ENCODE peak calls at places on chromosomes 6 and 20, in five cellular contexts. E is HepG2, N is HCT116, H is SK-N-SH, R is GM23338. G is an unnamed sample.

GRCh38 chr20:25281541-25281991 is 33.7 kb downstream of the PYGB start:
- DNase-seq in E (no peak), N (no peak), H (no peak), R (no peak), G (no peak)

GRCh38 chr6:20939161-20939775 is 405.0 kb downstream of the CDKAL1 start:
- DNase-seq in E (no peak), N (no peak), H (no peak), R (no peak), G (no peak)

GRCh38 chr20:58175425-58175824 is 53.0 kb downstream of the ANKRD60 start:
- DNase-seq in E (no peak), N (no peak), H (no peak), R (no peak), G (no peak)

GRCh38 chr6:16168858-16169257 is 40.0 kb downstream of the MYLIP start:
- DNase-seq in E (peak), N (peak), H (no peak), R (peak), G (peak)

GRCh38 chr6:129667621-129668020 is 42.4 kb downstream of the ARHGAP18 start:
- DNase-seq in E (no peak), N (no peak), H (no peak), R (no peak), G (peak)

GRCh38 chr6:119845161-119845560 is 495.6 kb upstream of the MAN1A1 start:
- DNase-seq in E (no peak), N (no peak), H (no peak), R (no peak), G (no peak)

GRCh38 chr6:142902636-142903053 is 42.3 kb downstream of the HIVEP2 start:
- DNase-seq in E (peak), N (peak), H (peak), R (no peak), G (peak)

GRCh38 chr6:11333292-11333849 is 100.9 kb upstream of the NEDD9 start:
- DNase-seq in E (no peak), N (no peak), H (no peak), R (peak), G (no peak)

GRCh38 chr6:101226677-101227135 is 166.8 kb upstream of the GRIK2 start:
- DNase-seq in E (peak), N (peak), H (no peak), R (peak), G (no peak)

GRCh38 chr6:106519460-106520394 is 109.6 kb downstream of the RTN4IP1 start:
- DNase-seq in E (no peak), N (peak), H (no peak), R (no peak), G (no peak)

GRCh38 chr6:31948753-31949413 is 3.0 kb downstream of the CFB start:
- DNase-seq in E (no peak), N (no peak), H (no peak), R (no peak), G (no peak)

GRCh38 chr6:46263709-46264091 is 92.9 kb upstream of the ENPP5 start:
- DNase-seq in E (no peak), N (no peak), H (no peak), R (no peak), G (peak)

GRCh38 chr20:60857708-60858107 is 394.4 kb upstream of the CDH4 start:
- DNase-seq in E (no peak), N (no peak), H (no peak), R (no peak), G (no peak)

GRCh38 chr20:38165966-38166706 is 1.1 kb upstream of the TGM2 start:
- DNase-seq in E (peak), N (no peak), H (no peak), R (no peak), G (peak)

GRCh38 chr20:32438331-32438858 is 80.3 kb downstream of the ASXL1 start:
- DNase-seq in E (no peak), N (no peak), H (no peak), R (no peak), G (no peak)

GRCh38 chr6:32194825-32195651 is 2.6 kb upstream of the GPSM3 start:
- DNase-seq in E (no peak), N (peak), H (peak), R (peak), G (peak)

GRCh38 chr6:148177589-148178233 is 164.9 kb upstream of the SASH1 start:
- DNase-seq in E (peak), N (peak), H (peak), R (peak), G (peak)

GRCh38 chr6:7640607-7641577 is 50.9 kb downstream of the SNRNP48 start:
- DNase-seq in E (peak), N (peak), H (no peak), R (peak), G (no peak)

GRCh38 chr6:25341923-25342619 is 62.9 kb downstream of the CARMIL1 start:
- DNase-seq in E (no peak), N (no peak), H (no peak), R (peak), G (no peak)

GRCh38 chr20:61646453-61646852 is 394.4 kb downstream of the CDH4 start:
- DNase-seq in E (no peak), N (no peak), H (no peak), R (no peak), G (no peak)

GRCh38 chr6:72461144-72461543 is 160.7 kb upstream of the KCNQ5 start:
- DNase-seq in E (no peak), N (no peak), H (no peak), R (peak), G (no peak)

GRCh38 chr20:32207211-32207625 is 325 bp downstream of the PLAGL2 start:
- DNase-seq in E (no peak), N (no peak), H (no peak), R (peak), G (no peak)

GRCh38 chr6:20707166-20707485 is 172.9 kb downstream of the CDKAL1 start:
- DNase-seq in E (peak), N (no peak), H (no peak), R (no peak), G (no peak)

DNA sequence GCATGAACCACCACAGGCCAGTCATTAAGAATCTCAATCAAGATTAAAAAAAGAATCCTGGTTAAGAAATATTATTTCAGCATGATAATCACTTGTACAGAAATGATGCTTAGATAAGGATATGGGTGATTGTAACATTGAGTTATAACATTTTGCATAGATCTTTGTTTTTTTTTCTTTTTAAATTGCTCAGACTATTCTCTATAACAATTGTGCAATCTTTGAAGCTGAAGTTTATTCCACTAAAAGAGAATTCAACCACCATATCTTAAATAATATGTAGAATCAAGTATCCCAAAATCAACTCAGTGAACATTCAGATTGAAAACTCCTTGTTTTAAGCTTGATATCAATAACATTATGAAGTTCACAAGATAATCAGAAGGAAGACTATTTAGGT is 663 bp upstream of the SMIM28 start:
- DNase-seq in E (no peak), N (no peak), H (no peak), R (no peak), G (no peak)
- TF ChIP-seq POLR2AphosphoS5 in E (no peak), N (no peak), H (no peak), R (no peak), G (no peak)

GRCh38 chr6:53398541-53399344 is 50.0 kb upstream of the ELOVL5 start:
- DNase-seq in E (no peak), N (no peak), H (no peak), R (no peak), G (no peak)

GRCh38 chr6:53394704-53395103 is 46.0 kb upstream of the ELOVL5 start:
- DNase-seq in E (no peak), N (no peak), H (no peak), R (no peak), G (no peak)

GRCh38 chr6:53395986-53396385 is 47.2 kb upstream of the ELOVL5 start:
- DNase-seq in E (no peak), N (no peak), H (no peak), R (no peak), G (no peak)

DNA sequence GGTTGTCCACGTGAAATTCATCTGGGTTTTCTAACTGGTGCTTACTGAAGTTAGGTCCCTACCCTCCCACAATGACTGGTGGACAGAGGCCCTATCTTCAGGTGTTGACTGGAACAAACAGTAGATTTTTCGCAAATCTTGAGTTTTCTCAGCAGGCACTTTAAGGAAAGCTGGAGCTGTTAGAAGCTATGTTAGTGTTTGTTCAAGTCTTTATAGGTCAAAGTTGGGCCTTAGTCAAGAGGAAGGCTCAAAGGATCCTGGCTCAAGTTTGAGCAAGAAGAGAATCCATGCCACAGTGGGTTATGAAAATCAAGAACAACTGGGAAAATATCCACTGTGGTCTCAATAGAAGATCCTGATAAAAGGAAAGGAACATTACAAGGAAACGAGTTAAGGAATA is 48.5 kb upstream of the ELOVL5 start:
- DNase-seq in E (no peak), N (no peak), H (no peak), R (no peak), G (no peak)
- H3K4me2 ChIP-seq in E (no peak), N (no peak), H (no peak), R (no peak), G (no peak)

DNA sequence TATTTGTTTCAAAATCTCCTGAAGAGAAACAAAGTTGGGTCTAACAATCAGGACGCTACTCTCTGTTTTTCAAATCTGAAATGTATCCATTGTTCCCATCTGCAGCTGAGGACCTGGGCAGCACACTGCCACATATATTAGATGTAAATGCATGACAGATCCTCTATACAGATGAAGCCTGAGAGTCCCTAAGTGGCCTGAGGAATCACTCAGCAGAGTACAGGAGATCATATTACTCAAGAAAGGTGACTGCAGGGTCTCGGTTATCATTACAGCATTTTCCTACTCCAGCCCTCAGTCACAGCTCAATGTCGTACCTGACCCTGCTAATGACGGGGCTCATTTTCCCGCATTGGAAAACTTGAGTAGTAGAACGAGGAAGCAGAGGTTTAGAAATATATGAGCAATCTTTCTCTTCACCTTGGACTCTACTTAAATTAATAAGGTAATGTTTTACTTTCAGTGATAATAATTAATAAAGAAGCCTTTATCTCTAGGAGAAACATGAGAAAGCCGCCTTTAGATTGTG is 256.2 kb upstream of the IRAK1BP1 start:
- DNase-seq in E (no peak), N (no peak), H (no peak), R (peak), G (no peak)
- TF ChIP-seq POLR2AphosphoS5 in E (no peak), N (no peak), H (no peak), R (no peak), G (no peak)

DNA sequence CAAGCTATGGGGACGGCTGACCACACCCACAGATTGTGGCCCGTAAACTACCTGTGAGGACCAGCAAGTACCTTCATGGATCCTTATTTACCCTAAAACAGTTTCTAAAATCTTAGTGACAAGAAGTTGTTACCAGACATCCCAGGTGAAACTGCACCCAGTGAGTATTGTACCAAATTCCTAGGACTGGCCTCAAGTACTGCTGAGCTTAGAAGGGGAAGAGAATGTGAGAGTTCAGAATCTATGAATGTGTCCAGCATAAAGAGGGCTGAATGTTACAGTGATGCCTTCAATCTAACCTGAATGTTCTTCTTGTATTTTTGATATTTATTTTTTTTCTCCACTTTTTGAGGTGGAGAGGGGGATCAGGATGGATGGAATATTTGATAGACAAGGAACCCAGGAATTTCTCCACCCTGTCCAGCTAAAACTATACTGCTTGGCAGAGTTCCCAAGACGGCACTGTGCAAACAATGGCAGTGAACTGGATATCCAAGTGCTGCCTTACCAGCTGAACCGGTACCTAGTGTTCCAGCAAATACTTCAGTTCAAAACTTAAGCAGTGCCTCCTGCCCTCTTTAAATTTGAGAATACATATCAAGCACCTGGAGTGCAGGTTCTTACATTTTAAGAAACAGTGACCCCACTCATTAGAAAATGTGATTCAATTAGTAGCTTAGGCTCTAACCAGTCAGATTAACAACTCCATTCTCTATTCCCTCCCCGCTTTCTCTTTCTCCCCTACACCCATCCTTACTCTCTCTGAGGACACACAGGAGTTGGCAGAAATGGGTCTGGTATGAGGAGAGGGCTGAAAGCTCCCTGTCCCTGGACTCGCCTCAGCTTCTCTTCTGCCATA is 427.3 kb upstream of the FLRT3 start:
- DNase-seq in E (no peak), N (no peak), H (no peak), R (no peak), G (no peak)
- H3K4me2 ChIP-seq in E (no peak), N (no peak), H (no peak), R (no peak), G (no peak)

DNA sequence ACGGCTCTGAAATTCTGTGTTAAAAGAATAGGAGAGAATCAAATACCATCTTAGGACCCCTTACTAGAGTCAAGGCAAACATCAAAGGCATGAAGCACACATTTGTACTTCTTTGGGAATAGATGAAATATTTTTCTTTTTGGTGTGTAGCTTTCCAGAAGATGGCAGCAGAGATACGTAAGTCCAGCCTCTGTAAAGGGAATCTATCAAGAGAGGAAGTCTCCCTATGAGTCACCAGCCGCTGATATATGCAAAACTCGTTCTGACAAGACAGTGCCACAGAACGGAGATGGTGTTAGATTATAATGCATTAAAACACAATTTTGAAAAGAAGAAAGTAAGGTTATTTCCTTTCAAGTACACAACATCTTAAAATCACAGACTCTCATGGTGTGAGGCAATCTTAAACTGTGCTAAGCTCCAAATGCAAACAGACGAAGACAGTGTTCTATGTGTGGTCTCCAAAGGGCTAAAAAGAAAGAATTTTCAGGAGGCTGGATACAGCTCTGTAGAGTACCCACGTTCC is 120.0 kb upstream of the AGPAT4 start:
- DNase-seq in E (peak), N (peak), H (peak), R (peak), G (peak)
- TF ChIP-seq POLR2AphosphoS5 in E (no peak), N (no peak), H (no peak), R (no peak), G (no peak)

GRCh38 chr6:145036236-145036635 is 699.1 kb downstream of the EPM2A start:
- DNase-seq in E (no peak), N (no peak), H (no peak), R (no peak), G (no peak)

GRCh38 chr6:145034664-145035063 is 700.7 kb downstream of the EPM2A start:
- DNase-seq in E (no peak), N (no peak), H (no peak), R (no peak), G (no peak)

GRCh38 chr6:145031001-145031400 is 704.3 kb downstream of the EPM2A start:
- DNase-seq in E (no peak), N (no peak), H (no peak), R (no peak), G (peak)

GRCh38 chr6:145031962-145032361 is 703.4 kb downstream of the EPM2A start:
- DNase-seq in E (no peak), N (no peak), H (no peak), R (no peak), G (no peak)

GRCh38 chr6:145032562-145032961 is 702.8 kb downstream of the EPM2A start:
- DNase-seq in E (no peak), N (no peak), H (no peak), R (no peak), G (no peak)
- H3K4me2 ChIP-seq in E (no peak), N (no peak), H (no peak), R (no peak), G (no peak)

GRCh38 chr6:42083530-42083929 is 33.2 kb downstream of the TAF8 start:
- DNase-seq in E (no peak), N (no peak), H (no peak), R (no peak), G (no peak)
- TF ChIP-seq POLR2AphosphoS5 in E (no peak), N (no peak), H (no peak), R (no peak), G (no peak)